ENCODE peak calls at places on chromosomes 1 and 21, in four cellular contexts. Q, M, J and A are unnamed samples.

GRCh38 chr1:237041795-237042466 is at the start of gene RYR2:
- DNase-seq in Q (peak; percentile 87), M (no peak), J (peak; percentile 70), A (peak; percentile 87)

GRCh38 chr1:43978551-43979260 is at the start of gene B4GALT2:
- DNase-seq in Q (peak; percentile 73), M (no peak), J (no peak), A (peak; percentile 68)

GRCh38 chr1:233433436-233434213 is 106.1 kb downstream of the MAP3K21 start:
- DNase-seq in Q (no peak), M (no peak), J (no peak), A (no peak)

GRCh38 chr1:67158401-67158800 is 7.9 kb upstream of the IL23R start:
- DNase-seq in Q (peak; percentile 32), M (no peak), J (no peak), A (peak; percentile 29)

GRCh38 chr1:147760481-147761260 is at the start of gene GJA5:
- DNase-seq in Q (no peak), M (no peak), J (no peak), A (no peak)

GRCh38 chr1:1124786-1125642 is 9.1 kb upstream of the C1orf159 start:
- DNase-seq in Q (no peak), M (no peak), J (no peak), A (no peak)

GRCh38 chr21:41559658-41560599 is 52.0 kb upstream of the TMPRSS2 start:
- DNase-seq in Q (no peak), M (no peak), J (no peak), A (no peak)

GRCh38 chr1:15417365-15417934 is 7.8 kb downstream of the EFHD2 start:
- DNase-seq in Q (peak; percentile 59), M (peak; percentile 83), J (no peak), A (no peak)

GRCh38 chr1:209257454-209257853 is 326.1 kb upstream of the CAMK1G start:
- DNase-seq in Q (no peak), M (no peak), J (no peak), A (no peak)

GRCh38 chr1:101236546-101237228 is at the start of gene S1PR1:
- DNase-seq in Q (peak; percentile 70), M (peak; percentile 69), J (peak; percentile 39), A (peak; percentile 82)

GRCh38 chr21:32337206-32337605 is 38.6 kb downstream of the MRAP start:
- DNase-seq in Q (no peak), M (no peak), J (no peak), A (no peak)

GRCh38 chr1:20058531-20058930 is 11.5 kb upstream of the PLA2G5 start:
- DNase-seq in Q (no peak), M (peak; percentile 82), J (no peak), A (no peak)

GRCh38 chr1:19654386-19654785 is 10.3 kb downstream of the NBL1 start:
- DNase-seq in Q (no peak), M (no peak), J (no peak), A (no peak)

GRCh38 chr21:35810431-35810970 is 249.8 kb downstream of the SETD4 start:
- DNase-seq in Q (no peak), M (no peak), J (no peak), A (no peak)

GRCh38 chr1:209720326-209720725 is 15.7 kb downstream of the HSD11B1 start:
- DNase-seq in Q (no peak), M (peak; percentile 42), J (no peak), A (no peak)

DNA sequence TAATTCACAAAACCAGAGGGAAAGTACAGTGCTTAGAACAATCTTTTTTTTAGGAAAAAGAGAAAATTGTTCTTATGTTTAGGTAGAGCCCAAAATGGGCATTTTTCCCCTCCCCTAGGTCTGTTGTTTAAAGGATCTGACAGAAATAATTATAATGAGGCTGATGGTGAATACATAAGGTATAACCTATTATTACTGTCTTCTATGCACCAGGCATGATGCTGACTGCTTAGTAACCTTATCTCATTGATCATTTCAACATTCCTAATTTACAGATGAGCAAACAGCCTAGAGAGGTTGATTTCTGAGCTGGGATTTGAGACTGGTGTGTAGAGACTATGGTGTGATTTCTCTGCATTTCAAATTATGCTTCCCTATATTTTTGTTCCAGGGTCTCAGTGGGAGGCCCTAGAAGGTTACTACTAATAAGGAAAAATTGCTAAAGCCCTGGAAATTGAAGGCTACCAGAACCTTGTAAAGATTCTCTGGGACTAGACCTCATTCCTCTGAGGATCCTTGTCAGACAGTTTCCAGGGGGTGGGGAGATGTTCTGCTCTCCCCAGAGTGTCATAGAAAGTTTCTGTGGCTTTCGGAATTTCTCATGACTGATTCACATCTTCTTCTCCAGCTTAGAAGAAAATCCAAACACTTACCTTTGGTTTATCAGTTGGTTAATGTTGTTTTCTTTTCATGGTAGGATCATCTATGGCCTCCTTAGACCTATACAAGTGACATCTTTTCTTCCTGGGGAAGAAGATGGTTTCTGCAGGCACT is 44.9 kb downstream of the ROR1 start:
- DNase-seq in Q (no peak), M (no peak), J (no peak), A (no peak)
- H3K4me1 ChIP-seq in Q (peaks cover 10% of the 10 kb centered on the region), M (peaks cover 17% of the 10 kb centered on the region), J (no peaks in the 10 kb centered on the region), A (peaks cover 19% of the 10 kb centered on the region)

GRCh38 chr1:243273945-243274344 is 18.1 kb downstream of the SDCCAG8 start:
- DNase-seq in Q (peak; percentile 33), M (no peak), J (no peak), A (no peak)
- H4K8ac ChIP-seq in Q (no peak overlapping the region), M (peak overlapping the region; percentile 24), J (no peak overlapping the region), A (no peak overlapping the region)

GRCh38 chr1:5659606-5660005 is 332.6 kb downstream of the NPHP4 start:
- DNase-seq in Q (no peak), M (no peak), J (no peak), A (no peak)

GRCh38 chr1:5661196-5662130 is 330.8 kb downstream of the NPHP4 start:
- DNase-seq in Q (no peak), M (no peak), J (no peak), A (no peak)

GRCh38 chr1:5662362-5663126 is 329.7 kb downstream of the NPHP4 start:
- DNase-seq in Q (no peak), M (no peak), J (no peak), A (no peak)

GRCh38 chr1:5660141-5660935 is 331.9 kb downstream of the NPHP4 start:
- DNase-seq in Q (no peak), M (no peak), J (no peak), A (no peak)

GRCh38 chr1:5658340-5659316 is 333.6 kb downstream of the NPHP4 start:
- DNase-seq in Q (no peak), M (no peak), J (no peak), A (peak; percentile 67)
- H4K5ac ChIP-seq in Q (no peak overlapping the region), M (no peak overlapping the region), J (no peak overlapping the region), A (no peak overlapping the region)

DNA sequence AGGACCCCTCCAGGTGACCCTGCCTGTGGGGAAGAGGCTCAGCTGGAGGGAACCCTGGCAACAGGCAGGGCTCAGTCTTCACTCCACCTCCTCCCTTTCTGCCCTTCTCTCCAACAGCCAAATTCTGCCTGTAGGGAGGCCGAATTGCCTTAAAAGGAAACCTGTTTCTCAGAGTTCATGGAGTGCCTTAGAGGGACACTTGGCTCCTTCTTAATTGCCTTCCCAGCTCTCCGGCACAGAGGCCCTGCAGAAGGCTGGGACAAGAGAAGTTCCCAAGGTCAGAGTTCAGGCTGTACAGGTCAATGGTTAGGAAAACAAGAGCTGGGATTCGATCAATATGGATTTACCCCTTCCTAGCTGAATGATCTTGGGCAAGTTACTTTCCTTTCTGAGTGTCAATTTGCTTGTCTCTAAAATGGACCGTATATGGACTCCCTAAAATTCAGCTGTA is 6.2 kb downstream of the CSRP1 start:
- DNase-seq in Q (peak; percentile 60), M (no peak), J (no peak), A (peak; percentile 44)
- H3K4me1 ChIP-seq in Q (peaks cover 13% of the 10 kb centered on the region), M (peaks cover 51% of the 10 kb centered on the region), J (peaks cover 17% of the 10 kb centered on the region), A (peaks cover 8% of the 10 kb centered on the region)

DNA sequence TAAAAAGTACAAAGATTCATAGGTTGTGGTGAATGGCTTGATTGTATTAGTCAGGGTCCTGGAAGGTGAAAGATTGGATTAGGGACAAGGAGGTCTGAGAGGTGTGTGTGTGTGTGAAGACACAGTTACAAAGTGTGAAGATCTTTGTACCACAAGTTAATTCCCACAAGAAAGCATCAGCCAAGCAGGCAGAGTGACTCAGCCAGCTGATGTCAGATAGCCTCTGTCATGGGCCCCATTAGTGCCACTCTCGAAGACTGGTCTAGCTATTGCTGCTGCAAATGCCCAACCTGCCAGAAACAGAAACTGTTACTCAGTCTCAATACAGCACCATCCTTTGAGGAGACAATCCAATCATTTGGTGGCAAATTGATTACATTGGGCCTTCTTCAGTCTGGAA is 96.5 kb downstream of the DTL start:
- DNase-seq in Q (no peak), M (peak; percentile 22), J (no peak), A (no peak)
- H4K8ac ChIP-seq in Q (no peak overlapping the region), M (no peak overlapping the region), J (no peak overlapping the region), A (no peak overlapping the region)

DNA sequence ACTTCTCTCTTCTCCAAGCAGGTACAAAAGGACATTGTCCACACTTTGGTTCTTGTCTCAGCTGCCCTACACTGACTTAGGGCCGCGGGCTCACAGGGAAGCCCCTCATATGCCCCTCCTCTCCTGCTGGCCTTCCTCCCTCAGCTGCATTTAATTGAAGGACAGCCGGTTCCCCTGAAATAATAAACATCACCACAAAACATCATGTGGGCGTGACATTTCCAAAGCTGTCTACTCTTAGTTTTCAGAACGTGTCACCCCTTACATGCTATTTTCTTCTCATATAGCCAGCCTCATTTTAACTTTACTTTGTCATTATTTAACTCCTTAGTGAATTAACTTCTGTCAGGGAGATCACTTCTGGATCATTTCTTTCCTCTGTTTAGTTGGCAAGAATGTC is 103.2 kb downstream of the COLGALT2 start:
- DNase-seq in Q (no peak), M (no peak), J (no peak), A (no peak)
- H4K5ac ChIP-seq in Q (no peak overlapping the region), M (no peak overlapping the region), J (no peak overlapping the region), A (no peak overlapping the region)

GRCh38 chr1:51663721-51664120 is 46.8 kb downstream of the OSBPL9 start:
- DNase-seq in Q (no peak), M (no peak), J (no peak), A (no peak)
- H3K4me1 ChIP-seq in Q (no peaks in the 10 kb centered on the region), M (peaks cover 11% of the 10 kb centered on the region), J (no peaks in the 10 kb centered on the region), A (no peaks in the 10 kb centered on the region)

DNA sequence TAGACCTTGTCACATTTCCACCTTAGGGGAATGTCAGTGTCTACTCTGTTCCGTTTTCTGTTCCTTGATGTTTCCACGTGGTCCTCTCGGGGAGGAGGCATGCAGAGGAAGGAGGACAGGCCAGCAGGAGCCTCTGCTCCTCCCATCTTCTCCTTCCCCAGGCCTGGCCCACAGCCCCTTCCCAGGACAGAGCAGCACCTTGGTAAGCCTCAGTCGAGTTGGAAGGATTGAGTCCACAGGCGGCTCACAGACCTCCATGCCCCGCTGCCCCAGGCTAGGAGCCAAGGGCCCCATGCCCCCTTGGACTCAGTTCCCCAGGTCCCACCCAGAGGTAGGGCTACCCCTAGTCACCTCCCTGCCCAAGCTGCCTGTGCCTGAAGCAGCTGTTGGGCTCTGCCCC is 36.5 kb downstream of the IGSF21 start:
- DNase-seq in Q (no peak), M (no peak), J (no peak), A (no peak)
- H4K8ac ChIP-seq in Q (no peak overlapping the region), M (no peak overlapping the region), J (peak overlapping the region; percentile 52), A (no peak overlapping the region)